ENCODE peak calls at places on chromosomes 12 and 14, in six cellular contexts. One of them, this sample, is unnamed.

GRCh38 chr14:87797001-87797400 is 196.0 kb downstream of the GALC start:
- DNase-seq in breast epithelium: no peak
- DNase-seq in sigmoid colon: no peak
- DNase-seq in endothelial cell of umbilical vein: no peak
- DNase-seq in HCT116: no peak
- DNase-seq in K562: no peak
- DNase-seq in this sample: no peak

GRCh38 chr14:50947446-50947845 is 3.2 kb upstream of the PYGL start:
- DNase-seq in HCT116: no peak
- DNase-seq in endothelial cell of umbilical vein: no peak
- DNase-seq in sigmoid colon: no peak
- DNase-seq in breast epithelium: no peak
- DNase-seq in K562: no peak
- DNase-seq in this sample: no peak

GRCh38 chr12:1837541-1838206 is 17.3 kb downstream of the LRTM2 start:
- DNase-seq in HCT116: no peak
- DNase-seq in breast epithelium: no peak
- DNase-seq in K562: no peak
- DNase-seq in sigmoid colon: peak
- DNase-seq in endothelial cell of umbilical vein: peak
- DNase-seq in this sample: no peak

GRCh38 chr14:76955575-76956252 is 72.8 kb downstream of the IRF2BPL start:
- DNase-seq in endothelial cell of umbilical vein: no peak
- DNase-seq in HCT116: no peak
- DNase-seq in breast epithelium: no peak
- DNase-seq in sigmoid colon: no peak
- DNase-seq in K562: no peak
- DNase-seq in this sample: no peak

GRCh38 chr14:87615822-87616679 is 376.9 kb downstream of the GALC start:
- DNase-seq in endothelial cell of umbilical vein: no peak
- DNase-seq in breast epithelium: no peak
- DNase-seq in sigmoid colon: peak
- DNase-seq in K562: peak
- DNase-seq in HCT116: peak
- DNase-seq in this sample: peak

GRCh38 chr12:102300824-102301461 is 103.3 kb upstream of the PMCH start:
- DNase-seq in HCT116: peak
- DNase-seq in breast epithelium: no peak
- DNase-seq in K562: peak
- DNase-seq in endothelial cell of umbilical vein: peak
- DNase-seq in sigmoid colon: no peak
- DNase-seq in this sample: no peak

GRCh38 chr14:100524933-100525243 is 62.3 kb downstream of the BEGAIN start:
- DNase-seq in endothelial cell of umbilical vein: no peak
- DNase-seq in breast epithelium: no peak
- DNase-seq in K562: peak
- DNase-seq in sigmoid colon: peak
- DNase-seq in HCT116: no peak
- DNase-seq in this sample: peak

GRCh38 chr14:104888489-104889373 is 23.7 kb downstream of the CEP170B start:
- DNase-seq in endothelial cell of umbilical vein: no peak
- DNase-seq in K562: no peak
- DNase-seq in sigmoid colon: peak
- DNase-seq in breast epithelium: no peak
- DNase-seq in HCT116: no peak
- DNase-seq in this sample: peak

GRCh38 chr14:68210729-68211299 is 391.2 kb downstream of the RAD51B start:
- DNase-seq in endothelial cell of umbilical vein: peak
- DNase-seq in K562: peak
- DNase-seq in breast epithelium: no peak
- DNase-seq in HCT116: no peak
- DNase-seq in sigmoid colon: no peak
- DNase-seq in this sample: peak

GRCh38 chr12:64160718-64161060 is 61.4 kb downstream of the KICS2 start:
- DNase-seq in breast epithelium: no peak
- DNase-seq in K562: no peak
- DNase-seq in sigmoid colon: no peak
- DNase-seq in endothelial cell of umbilical vein: peak
- DNase-seq in HCT116: no peak
- DNase-seq in this sample: no peak

GRCh38 chr14:99568567-99569560 is 35.1 kb downstream of the CCDC85C start:
- DNase-seq in HCT116: no peak
- DNase-seq in breast epithelium: no peak
- DNase-seq in endothelial cell of umbilical vein: peak
- DNase-seq in K562: peak
- DNase-seq in sigmoid colon: peak
- DNase-seq in this sample: no peak

GRCh38 chr12:99119943-99120342 is 474.9 kb downstream of the APAF1 start:
- DNase-seq in HCT116: no peak
- DNase-seq in K562: no peak
- DNase-seq in endothelial cell of umbilical vein: no peak
- DNase-seq in breast epithelium: no peak
- DNase-seq in sigmoid colon: no peak
- DNase-seq in this sample: no peak

GRCh38 chr12:47035459-47035858 is 44.0 kb upstream of the PCED1B start:
- DNase-seq in endothelial cell of umbilical vein: no peak
- DNase-seq in sigmoid colon: no peak
- DNase-seq in HCT116: no peak
- DNase-seq in K562: no peak
- DNase-seq in breast epithelium: no peak
- DNase-seq in this sample: no peak

GRCh38 chr12:132955094-132955932 is 793 bp downstream of the ZNF605 start:
- DNase-seq in K562: peak
- DNase-seq in endothelial cell of umbilical vein: peak
- DNase-seq in breast epithelium: no peak
- DNase-seq in sigmoid colon: peak
- DNase-seq in HCT116: no peak
- DNase-seq in this sample: no peak

GRCh38 chr12:126432780-126433179 is 1367.5 kb downstream of the AACS start:
- DNase-seq in sigmoid colon: no peak
- DNase-seq in endothelial cell of umbilical vein: no peak
- DNase-seq in breast epithelium: no peak
- DNase-seq in K562: no peak
- DNase-seq in HCT116: no peak
- DNase-seq in this sample: no peak

GRCh38 chr14:53999061-53999488 is 42.5 kb upstream of the BMP4 start:
- DNase-seq in sigmoid colon: no peak
- DNase-seq in endothelial cell of umbilical vein: no peak
- DNase-seq in HCT116: no peak
- DNase-seq in K562: no peak
- DNase-seq in breast epithelium: no peak
- DNase-seq in this sample: no peak

GRCh38 chr12:10716704-10717315 is 6.3 kb downstream of the YBX3 start:
- DNase-seq in breast epithelium: peak
- DNase-seq in K562: no peak
- DNase-seq in sigmoid colon: peak
- DNase-seq in HCT116: peak
- DNase-seq in endothelial cell of umbilical vein: peak
- DNase-seq in this sample: no peak

GRCh38 chr12:50961708-50962107 is 9.4 kb downstream of the HIGD1C start:
- DNase-seq in sigmoid colon: no peak
- DNase-seq in HCT116: no peak
- DNase-seq in breast epithelium: no peak
- DNase-seq in K562: no peak
- DNase-seq in endothelial cell of umbilical vein: no peak
- DNase-seq in this sample: no peak

GRCh38 chr12:19553177-19553576 is 113.9 kb downstream of the AEBP2 start:
- DNase-seq in HCT116: no peak
- DNase-seq in K562: no peak
- DNase-seq in breast epithelium: no peak
- DNase-seq in endothelial cell of umbilical vein: no peak
- DNase-seq in sigmoid colon: no peak
- DNase-seq in this sample: no peak

GRCh38 chr14:23555882-23556699 is at the start of gene THTPA:
- DNase-seq in HCT116: peak
- DNase-seq in sigmoid colon: peak
- DNase-seq in K562: peak
- DNase-seq in breast epithelium: peak
- DNase-seq in endothelial cell of umbilical vein: peak
- DNase-seq in this sample: peak
- TF ChIP-seq POLR2A in HCT116: peak
- TF ChIP-seq POLR2A in sigmoid colon: no peak
- TF ChIP-seq POLR2A in K562: peak
- TF ChIP-seq POLR2A in breast epithelium: no peak
- TF ChIP-seq POLR2A in endothelial cell of umbilical vein: peak
- TF ChIP-seq POLR2A in this sample: peak

GRCh38 chr12:58503731-58504520 is 416.4 kb downstream of the LRIG3 start:
- DNase-seq in breast epithelium: no peak
- DNase-seq in HCT116: no peak
- DNase-seq in K562: no peak
- DNase-seq in sigmoid colon: no peak
- DNase-seq in endothelial cell of umbilical vein: no peak
- DNase-seq in this sample: no peak

GRCh38 chr12:58504539-58504938 is 415.8 kb downstream of the LRIG3 start:
- DNase-seq in HCT116: no peak
- DNase-seq in endothelial cell of umbilical vein: peak
- DNase-seq in sigmoid colon: no peak
- DNase-seq in K562: no peak
- DNase-seq in breast epithelium: no peak
- DNase-seq in this sample: no peak

GRCh38 chr12:58500399-58500798 is 419.9 kb downstream of the LRIG3 start:
- DNase-seq in breast epithelium: no peak
- DNase-seq in K562: no peak
- DNase-seq in endothelial cell of umbilical vein: no peak
- DNase-seq in sigmoid colon: no peak
- DNase-seq in HCT116: no peak
- DNase-seq in this sample: no peak

GRCh38 chr12:58502857-58503256 is 417.4 kb downstream of the LRIG3 start:
- DNase-seq in endothelial cell of umbilical vein: peak
- DNase-seq in K562: no peak
- DNase-seq in breast epithelium: no peak
- DNase-seq in sigmoid colon: no peak
- DNase-seq in HCT116: no peak
- DNase-seq in this sample: no peak

GRCh38 chr12:58502236-58502635 is 418.1 kb downstream of the LRIG3 start:
- DNase-seq in sigmoid colon: no peak
- DNase-seq in breast epithelium: no peak
- DNase-seq in HCT116: no peak
- DNase-seq in endothelial cell of umbilical vein: peak
- DNase-seq in K562: no peak
- DNase-seq in this sample: no peak
- TF ChIP-seq POLR2AphosphoS5 in sigmoid colon: no peak
- TF ChIP-seq POLR2AphosphoS5 in breast epithelium: no peak
- TF ChIP-seq POLR2AphosphoS5 in HCT116: no peak
- TF ChIP-seq POLR2AphosphoS5 in endothelial cell of umbilical vein: no peak
- TF ChIP-seq POLR2AphosphoS5 in K562: no peak
- TF ChIP-seq POLR2AphosphoS5 in this sample: no peak

DNA sequence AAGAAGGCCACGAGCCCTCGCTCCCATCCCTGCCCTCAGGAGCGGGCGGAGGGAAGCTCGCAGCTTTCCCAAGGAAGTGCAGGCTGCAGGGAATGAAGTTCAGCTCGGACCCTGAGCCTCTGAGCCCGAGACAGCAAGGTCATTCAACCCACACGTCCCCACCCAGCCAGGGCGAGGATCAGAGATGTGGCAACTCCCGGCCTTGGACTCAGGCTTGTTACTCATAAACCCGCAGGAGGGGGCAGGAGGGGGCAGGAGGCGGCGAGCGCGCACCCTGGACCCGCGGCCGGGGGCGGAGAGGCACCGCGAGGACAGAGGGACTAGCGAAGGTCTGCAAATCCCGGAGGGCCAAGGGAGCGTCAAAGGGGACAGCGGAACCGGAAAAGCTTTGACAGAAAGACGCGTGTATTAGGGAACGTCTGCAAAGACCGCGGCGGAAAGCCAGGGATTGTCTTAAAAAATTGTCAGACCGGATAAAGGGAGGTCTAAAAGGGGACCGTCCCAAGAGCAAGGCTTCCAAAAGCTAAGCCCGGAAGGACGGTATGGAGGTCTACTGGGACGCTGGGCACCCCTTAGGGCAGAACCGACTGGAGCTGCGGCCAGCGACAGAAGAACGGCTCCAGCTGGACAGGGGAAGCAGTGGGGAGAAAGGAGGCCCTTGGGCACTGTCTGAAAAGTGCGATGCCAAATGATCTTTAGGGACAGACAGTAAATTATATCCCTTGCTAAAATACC is 609 bp upstream of the DCAF11 start:
- DNase-seq in sigmoid colon: peak
- DNase-seq in endothelial cell of umbilical vein: no peak
- DNase-seq in HCT116: peak
- DNase-seq in breast epithelium: peak
- DNase-seq in K562: peak
- DNase-seq in this sample: peak
- TF ChIP-seq POLR2A in sigmoid colon: peak
- TF ChIP-seq POLR2A in endothelial cell of umbilical vein: peak
- TF ChIP-seq POLR2A in HCT116: peak
- TF ChIP-seq POLR2A in breast epithelium: peak
- TF ChIP-seq POLR2A in K562: peak
- TF ChIP-seq POLR2A in this sample: peak

GRCh38 chr12:18391136-18391535 is 129.8 kb downstream of the PIK3C2G start:
- DNase-seq in breast epithelium: no peak
- DNase-seq in endothelial cell of umbilical vein: no peak
- DNase-seq in sigmoid colon: no peak
- DNase-seq in K562: no peak
- DNase-seq in HCT116: no peak
- DNase-seq in this sample: no peak
- TF ChIP-seq POLR2AphosphoS5 in breast epithelium: no peak
- TF ChIP-seq POLR2AphosphoS5 in endothelial cell of umbilical vein: no peak
- TF ChIP-seq POLR2AphosphoS5 in sigmoid colon: no peak
- TF ChIP-seq POLR2AphosphoS5 in K562: no peak
- TF ChIP-seq POLR2AphosphoS5 in HCT116: no peak
- TF ChIP-seq POLR2AphosphoS5 in this sample: no peak

DNA sequence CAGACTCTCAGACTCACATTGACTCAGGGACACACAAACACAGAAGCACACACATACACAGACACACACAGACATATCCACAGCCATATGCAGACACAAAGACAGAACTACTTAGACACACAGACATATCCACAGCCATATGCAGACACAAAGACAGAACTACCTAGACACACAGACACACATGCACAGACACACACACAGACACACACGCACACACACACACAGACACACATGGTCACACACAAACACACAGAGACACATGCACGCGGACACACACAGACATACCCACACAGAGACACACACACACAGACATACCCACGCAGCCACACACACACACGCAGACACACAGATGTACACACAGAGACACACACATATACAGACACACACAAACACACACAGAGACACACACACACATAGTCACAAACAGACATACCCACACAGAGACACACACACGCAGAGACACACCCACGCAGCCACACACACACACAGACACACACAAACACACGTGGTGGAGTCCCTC is 25.7 kb downstream of the SERPINA1 start:
- DNase-seq in sigmoid colon: no peak
- DNase-seq in HCT116: no peak
- DNase-seq in endothelial cell of umbilical vein: no peak
- DNase-seq in K562: no peak
- DNase-seq in breast epithelium: no peak
- DNase-seq in this sample: no peak
- TF ChIP-seq POLR2A in sigmoid colon: no peak
- TF ChIP-seq POLR2A in HCT116: no peak
- TF ChIP-seq POLR2A in endothelial cell of umbilical vein: no peak
- TF ChIP-seq POLR2A in K562: no peak
- TF ChIP-seq POLR2A in breast epithelium: no peak
- TF ChIP-seq POLR2A in this sample: no peak

This sample was measured in GM12892.